ENCODE peak calls at places on chromosomes 13 and 19, in five cellular contexts. L is progenitor cell of endocrine pancreas; G is left lung; Q is CD8-positive, alpha-beta T cell; Z is thoracic aorta. I is an unnamed sample.

GRCh38 chr19:28137772-28138171 is 1075.2 kb downstream of the UQCRFS1 start:
- DNase-seq in Q (no peak), Z (no peak), G (no peak), L (no peak), I (no peak)

GRCh38 chr19:42158926-42159325 is 26.7 kb upstream of the POU2F2 start:
- DNase-seq in Z (no peak), Q (no peak), G (no peak), L (no peak), I (no peak)

GRCh38 chr13:110434629-110435028 is 126.9 kb downstream of the RAB20 start:
- DNase-seq in Z (no peak), G (no peak), Q (no peak), L (no peak), I (no peak)

GRCh38 chr13:101341464-101341863 is 74.8 kb downstream of the NALCN start:
- DNase-seq in Z (no peak), L (no peak), Q (no peak), G (no peak), I (no peak)

GRCh38 chr13:50608357-50608756 is 235.1 kb downstream of the DLEU7 start:
- DNase-seq in L (no peak), G (no peak), Q (no peak), Z (no peak), I (no peak)

GRCh38 chr13:28392428-28392827 is 102.5 kb downstream of the FLT1 start:
- DNase-seq in L (no peak), Z (no peak), Q (no peak), G (no peak), I (no peak)

GRCh38 chr13:84430441-84430840 is 548.2 kb upstream of the SLITRK1 start:
- DNase-seq in L (no peak), Q (no peak), Z (no peak), G (no peak), I (no peak)

GRCh38 chr19:15934332-15935078 is at the start of gene CYP4F11:
- DNase-seq in G (no peak), L (no peak), Z (peak), Q (no peak), I (no peak)

GRCh38 chr19:46373573-46374359 is 26.9 kb downstream of the PPP5C start:
- DNase-seq in Q (no peak), Z (peak), L (peak), G (peak), I (no peak)

GRCh38 chr13:113997845-113998751 is 24.2 kb upstream of the C13orf46 start:
- DNase-seq in G (no peak), L (no peak), Q (no peak), Z (peak), I (no peak)

GRCh38 chr13:77584111-77584510 is 48.6 kb downstream of the SCEL start:
- DNase-seq in G (no peak), L (no peak), Q (no peak), Z (no peak), I (no peak)

GRCh38 chr19:33954686-33955085 is 158.0 kb downstream of the KCTD15 start:
- DNase-seq in G (no peak), L (no peak), Z (no peak), Q (no peak), I (no peak)

GRCh38 chr13:41696163-41697003 is 239.0 kb downstream of the RGCC start:
- DNase-seq in G (no peak), L (no peak), Q (no peak), Z (no peak), I (no peak)

GRCh38 chr19:51681286-51681956 is 11.7 kb upstream of the SPACA6 start:
- DNase-seq in L (no peak), Q (no peak), Z (no peak), G (no peak), I (no peak)

DNA sequence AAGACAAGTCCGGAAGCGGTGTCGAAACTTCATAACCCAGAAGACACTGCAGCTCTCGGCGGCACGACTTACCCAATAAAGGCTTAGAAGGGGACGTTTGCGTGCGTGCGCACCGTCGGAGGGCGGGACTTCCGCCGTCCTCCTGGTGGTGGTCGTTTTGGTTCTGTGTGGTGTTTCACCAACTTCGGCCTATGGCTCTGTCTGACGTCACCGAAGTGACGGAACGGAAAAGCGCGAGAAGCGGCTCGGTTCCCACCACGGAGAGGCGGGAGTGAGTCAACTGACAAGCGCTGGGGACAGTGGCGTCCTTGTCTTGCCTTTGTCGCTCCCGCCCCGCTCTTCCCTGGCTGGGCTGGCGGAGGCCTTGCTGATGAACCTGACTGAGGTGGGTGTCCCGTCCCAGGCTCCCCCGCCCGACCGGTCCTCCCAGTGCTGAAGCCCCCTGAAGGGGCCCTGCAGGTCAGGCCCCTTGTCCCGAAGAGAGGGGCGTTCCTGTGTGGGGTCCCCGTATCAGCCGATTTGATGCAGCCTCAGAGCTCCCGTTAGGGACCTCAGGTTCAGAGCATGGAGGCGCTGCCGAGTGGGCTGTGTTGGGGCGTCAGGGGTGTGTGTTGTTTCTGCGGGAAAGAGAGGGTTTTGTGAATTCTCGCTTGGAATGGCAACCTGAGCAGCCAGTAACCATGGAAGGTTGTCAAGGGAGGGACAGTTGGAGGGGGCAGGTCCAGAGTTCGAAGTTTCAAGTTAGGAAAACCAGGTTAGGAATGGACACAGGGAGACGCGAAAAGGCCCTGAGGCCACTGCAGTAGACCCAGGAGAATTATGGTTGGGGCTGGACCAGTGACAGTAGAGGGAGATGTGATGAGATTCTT is at the start of gene ZNF548:
- DNase-seq in G (peak), L (peak), Q (peak), Z (peak), I (peak)
- TF ChIP-seq CTCF in G (no peak), L (peak), Q (no peak), Z (peak), I (no peak)

GRCh38 chr13:46035066-46035465 is 17.5 kb downstream of the ZC3H13 start:
- DNase-seq in Z (no peak), G (no peak), Q (no peak), L (no peak), I (no peak)
- TF ChIP-seq CTCF in Z (no peak), G (no peak), Q (no peak), L (no peak), I (no peak)

GRCh38 chr19:13849277-13849676 is 27.7 kb upstream of the NANOS3 start:
- DNase-seq in Q (no peak), G (no peak), L (no peak), Z (no peak), I (no peak)

GRCh38 chr19:13846533-13847032 is 30.4 kb upstream of the NANOS3 start:
- DNase-seq in L (peak), Q (peak), G (peak), Z (peak), I (peak)

GRCh38 chr19:13848811-13849241 is 28.1 kb upstream of the NANOS3 start:
- DNase-seq in Q (no peak), L (no peak), Z (no peak), G (no peak), I (no peak)

GRCh38 chr19:13847900-13848677 is 28.8 kb upstream of the NANOS3 start:
- DNase-seq in Z (no peak), G (no peak), Q (no peak), L (no peak), I (no peak)

DNA sequence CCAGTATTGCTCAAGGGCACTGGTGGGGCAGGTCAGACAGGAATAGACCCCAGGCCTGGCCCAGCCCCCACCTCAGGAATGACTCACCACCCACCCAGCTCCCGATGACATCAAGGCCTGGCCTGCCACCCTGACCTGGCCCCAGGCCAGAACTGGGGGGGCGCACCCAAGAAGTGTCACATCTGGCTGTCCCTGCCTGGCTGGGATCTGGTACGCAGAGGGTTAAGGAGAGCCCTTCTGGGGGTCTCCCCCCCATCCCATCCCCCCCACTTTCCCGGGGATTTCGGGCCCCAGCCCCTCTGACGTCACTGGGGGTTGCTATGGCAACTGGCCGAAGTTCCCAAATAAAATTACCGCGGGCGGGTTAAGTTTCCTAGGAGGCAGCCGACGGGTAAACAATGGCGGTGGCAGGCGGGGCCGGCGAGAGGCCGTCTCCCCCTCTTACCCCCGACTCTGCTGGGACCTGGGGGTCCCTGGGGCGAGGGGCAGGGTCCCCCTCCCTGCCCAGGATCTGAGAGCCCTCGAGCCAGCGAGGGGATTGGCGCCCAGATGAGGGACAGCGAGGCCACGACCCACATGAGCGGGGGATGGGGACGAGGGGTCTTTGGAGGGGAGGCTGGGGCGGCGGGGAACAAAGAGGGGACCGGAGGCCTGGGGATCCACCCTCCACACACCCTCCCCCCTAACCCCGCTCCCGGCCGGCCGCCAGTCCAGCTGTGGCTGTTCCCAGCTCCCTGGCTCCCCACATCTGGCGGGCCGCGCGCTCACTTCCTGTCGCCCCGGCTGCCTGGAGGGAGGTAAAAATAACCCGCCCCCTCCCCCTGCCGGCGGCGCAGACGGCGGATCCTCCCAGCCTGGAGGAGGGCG is 29.7 kb upstream of the NANOS3 start:
- DNase-seq in Q (peak), G (peak), Z (peak), L (peak), I (peak)
- TF ChIP-seq CTCF in Q (no peak), G (peak), Z (no peak), L (peak), I (no peak)

GRCh38 chr19:23415034-23415433 is 19.8 kb upstream of the ZNF91 start:
- DNase-seq in G (no peak), Z (no peak), L (no peak), Q (no peak), I (no peak)
- TF ChIP-seq CTCF in G (no peak), Z (no peak), L (no peak), Q (no peak), I (no peak)

GRCh38 chr19:50607874-50608785 is 31.6 kb downstream of the SYT3 start:
- DNase-seq in Q (peak), Z (no peak), L (peak), G (peak), I (peak)
- TF ChIP-seq CTCF in Q (no peak), Z (no peak), L (peak), G (peak), I (no peak)

GRCh38 chr19:1512671-1513491 is at the start of gene ADAMTSL5:
- DNase-seq in Z (no peak), L (no peak), Q (no peak), G (no peak), I (peak)
- TF ChIP-seq CTCF in Z (no peak), L (peak), Q (no peak), G (no peak), I (no peak)

GRCh38 chr13:52195052-52195837 is 35.8 kb upstream of the NEK3 start:
- DNase-seq in Q (peak), G (peak), L (no peak), Z (peak), I (peak)
- TF ChIP-seq CTCF in Q (no peak), G (no peak), L (no peak), Z (no peak), I (no peak)

I was measured in activated B cell treated with CpG ODN at 0.5 μM for 24 hours.